ENCODE peak calls at places on chromosomes 11 and 22, in four cellular contexts. Q is suprapubic skin, F is dorsolateral prefrontal cortex, O is BE2C. V is an unnamed sample.

GRCh38 chr11:27716850-27717249 is 16.6 kb upstream of the BDNF start:
- DNase-seq in O (no peak), F (no peak), Q (no peak), V (no peak)

GRCh38 chr11:38425578-38425977 is 1827.5 kb upstream of the RAG2 start:
- DNase-seq in O (no peak), F (no peak), Q (no peak), V (no peak)

GRCh38 chr11:103812680-103813079 is 223.8 kb upstream of the DDI1 start:
- DNase-seq in Q (no peak), F (no peak), O (no peak), V (no peak)

GRCh38 chr22:33271390-33272161 is 213.4 kb upstream of the SYN3 start:
- DNase-seq in Q (no peak), O (no peak), F (peak; percentile 38), V (no peak)

GRCh38 chr11:125345706-125346561 is 150.1 kb downstream of the FEZ1 start:
- DNase-seq in Q (peak; percentile 88), O (peak; percentile 70), F (peak; percentile 88), V (no peak)

GRCh38 chr11:56764976-56765375 is 16.5 kb upstream of the OR9G4 start:
- DNase-seq in F (no peak), Q (no peak), O (no peak), V (no peak)

GRCh38 chr11:29389793-29390192 is 627.0 kb downstream of the KCNA4 start:
- DNase-seq in F (no peak), Q (no peak), O (no peak), V (no peak)

GRCh38 chr11:115974703-115975102 is 470.5 kb upstream of the CADM1 start:
- DNase-seq in Q (no peak), F (no peak), O (no peak), V (no peak)

GRCh38 chr22:35514366-35514765 is 26.3 kb upstream of the RASD2 start:
- DNase-seq in F (no peak), Q (no peak), O (no peak), V (no peak)

GRCh38 chr22:19194751-19195536 is 16.4 kb upstream of the SLC25A1 start:
- DNase-seq in O (no peak), F (peak; percentile 36), Q (no peak), V (no peak)

GRCh38 chr11:8810331-8811301 is 100.4 kb upstream of the AKIP1 start:
- DNase-seq in Q (peak; percentile 87), F (peak; percentile 78), O (peak; percentile 65), V (peak; percentile 84)

GRCh38 chr22:43993072-43993760 is 30.9 kb upstream of the PARVB start:
- DNase-seq in O (peak; percentile 71), Q (no peak), F (peak; percentile 57), V (no peak)

GRCh38 chr11:86737752-86738151 is 62.6 kb upstream of the PRSS23 start:
- DNase-seq in O (no peak), F (no peak), Q (no peak), V (no peak)

GRCh38 chr11:63762662-63763505 is 5.7 kb downstream of the ZFTA start:
- DNase-seq in F (no peak), O (peak; percentile 46), Q (no peak), V (no peak)

GRCh38 chr11:40170076-40170475 is 1289.4 kb downstream of the LRRC4C start:
- DNase-seq in F (no peak), Q (no peak), O (no peak), V (no peak)

GRCh38 chr11:1460396-1460795 is 26.2 kb downstream of the MOB2 start:
- DNase-seq in F (peak; percentile 49), Q (no peak), O (no peak), V (no peak)

GRCh38 chr22:30424471-30425326 is 869 bp upstream of the MTFP1 start:
- DNase-seq in F (no peak), O (no peak), Q (no peak), V (no peak)

GRCh38 chr11:6099577-6099976 is 7.9 kb upstream of the OR56B4 start:
- DNase-seq in F (no peak), Q (no peak), O (no peak), V (no peak)

GRCh38 chr11:112085822-112086421 is 634 bp downstream of the TIMM8B start:
- DNase-seq in O (peak; percentile 21), F (peak; percentile 30), Q (no peak), V (no peak)

GRCh38 chr11:70505761-70506657 is 107.7 kb downstream of the CTTN start:
- DNase-seq in F (no peak), O (peak; percentile 2), Q (no peak), V (peak; percentile 42)

GRCh38 chr11:83238111-83238510 is 44.6 kb downstream of the ANKRD42 start:
- DNase-seq in O (no peak), F (no peak), Q (no peak), V (no peak)

GRCh38 chr11:101014600-101015242 is 114.9 kb downstream of the PGR start:
- DNase-seq in Q (no peak), O (no peak), F (no peak), V (no peak)

GRCh38 chr11:101835465-101836063 is 79.2 kb upstream of the CEP126 start:
- DNase-seq in Q (no peak), O (no peak), F (no peak), V (no peak)

GRCh38 chr11:125373426-125374391 is 122.4 kb downstream of the FEZ1 start:
- DNase-seq in F (peak; percentile 63), O (no peak), Q (no peak), V (no peak)

GRCh38 chr11:123428221-123428631 is 1.8 kb upstream of the GRAMD1B start:
- DNase-seq in F (no peak), O (no peak), Q (no peak), V (no peak)

GRCh38 chr11:76248210-76248609 is 41.9 kb upstream of the WNT11 start:
- DNase-seq in Q (no peak), F (no peak), O (no peak), V (no peak)

DNA sequence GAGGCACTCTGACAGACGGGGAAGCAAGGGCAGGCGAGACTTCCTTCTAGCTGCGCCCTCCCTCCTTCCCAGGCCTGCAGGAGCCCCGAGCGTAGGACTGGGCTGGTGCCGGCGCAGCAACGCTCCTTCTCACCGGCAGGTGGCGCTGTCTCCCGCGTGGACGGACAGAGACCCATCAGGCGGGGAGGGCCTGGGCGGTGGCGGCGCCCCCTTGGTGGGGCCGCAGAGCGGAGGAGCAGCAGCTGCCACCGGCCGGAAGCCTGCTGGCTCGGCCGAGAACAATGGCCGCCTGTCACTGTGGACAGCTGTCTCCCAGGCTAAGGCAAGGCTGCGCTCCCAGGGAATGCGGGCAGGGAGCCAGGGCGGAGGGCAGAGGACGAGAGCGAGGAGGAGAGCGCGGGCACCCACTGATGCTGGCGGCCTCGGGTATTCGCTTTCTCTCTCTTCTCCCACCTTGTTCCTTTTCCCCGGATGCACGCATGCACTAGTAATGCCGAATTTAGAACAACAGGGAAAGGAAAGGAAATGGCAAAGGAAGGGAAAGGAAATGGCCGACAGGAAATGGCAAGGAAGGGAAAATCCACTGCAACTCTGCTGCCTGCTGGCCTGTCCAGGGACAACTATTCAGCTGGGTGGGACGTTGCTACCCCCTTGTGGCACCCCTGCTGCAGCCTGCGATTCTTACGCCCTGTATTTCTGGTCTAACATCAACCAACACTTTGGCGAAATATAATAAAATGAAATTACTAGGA is 14.4 kb downstream of the PPM1F start:
- DNase-seq in Q (peak; percentile 94), O (peak; percentile 92), F (peak; percentile 93), V (no peak)
- H3K4me3 ChIP-seq in Q (peak overlapping the region; percentile 54), O (peak overlapping the region; percentile 96), F (peak overlapping the region; percentile 64), V (peak overlapping the region; percentile 29)

GRCh38 chr22:29270475-29271271 is 2.6 kb downstream of the EWSR1 start:
- DNase-seq in F (no peak), O (no peak), Q (no peak), V (no peak)
- H3K4me3 ChIP-seq in F (peak overlapping the region; percentile 99), O (peak overlapping the region; percentile 97), Q (peak overlapping the region; percentile 80), V (peak overlapping the region; percentile 93)

GRCh38 chr11:92601048-92601447 is 368.4 kb upstream of the MTNR1B start:
- DNase-seq in O (no peak), F (no peak), Q (no peak), V (no peak)
- H3K4me3 ChIP-seq in O (no peak overlapping the region), F (no peak overlapping the region), Q (no peak overlapping the region), V (no peak overlapping the region)

DNA sequence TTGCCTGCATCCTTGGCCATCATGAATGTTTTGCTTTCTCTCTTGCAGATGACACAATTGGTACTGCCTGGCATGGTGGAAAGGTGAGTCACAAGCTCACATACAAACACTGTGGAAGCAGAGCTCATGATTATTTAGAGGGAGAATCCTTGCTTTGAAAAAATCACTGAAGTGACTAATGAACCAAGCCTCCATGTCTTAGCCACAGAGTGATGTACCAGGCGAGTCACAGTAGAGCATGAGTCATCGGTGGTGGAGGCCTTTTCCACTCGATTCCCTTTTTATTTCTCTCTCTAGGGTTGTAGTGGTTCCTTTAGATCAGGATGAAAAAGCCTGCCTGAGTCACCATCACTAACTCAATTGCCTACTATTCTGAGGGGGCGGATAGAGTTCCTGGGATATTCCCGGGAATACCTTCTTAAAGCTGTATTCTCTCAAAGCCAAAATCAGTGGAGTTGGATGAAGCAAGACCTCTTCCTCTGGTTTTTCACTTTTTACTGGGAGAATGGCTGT is 49.6 kb upstream of the ALKBH3 start:
- DNase-seq in Q (no peak), F (peak; percentile 65), O (peak; percentile 39), V (peak; percentile 87)
- H3K4me3 ChIP-seq in Q (no peak overlapping the region), F (no peak overlapping the region), O (no peak overlapping the region), V (no peak overlapping the region)

GRCh38 chr22:50312371-50312770 is 4.9 kb upstream of the PLXNB2 start:
- DNase-seq in F (no peak), Q (no peak), O (no peak), V (no peak)

GRCh38 chr22:50311606-50312351 is 4.3 kb upstream of the PLXNB2 start:
- DNase-seq in F (no peak), O (no peak), Q (no peak), V (no peak)

GRCh38 chr22:50310209-50310722 is 2.8 kb upstream of the PLXNB2 start:
- DNase-seq in F (no peak), O (no peak), Q (no peak), V (no peak)

GRCh38 chr22:50309601-50309991 is 2.1 kb upstream of the PLXNB2 start:
- DNase-seq in Q (no peak), O (peak; percentile 86), F (no peak), V (no peak)

DNA sequence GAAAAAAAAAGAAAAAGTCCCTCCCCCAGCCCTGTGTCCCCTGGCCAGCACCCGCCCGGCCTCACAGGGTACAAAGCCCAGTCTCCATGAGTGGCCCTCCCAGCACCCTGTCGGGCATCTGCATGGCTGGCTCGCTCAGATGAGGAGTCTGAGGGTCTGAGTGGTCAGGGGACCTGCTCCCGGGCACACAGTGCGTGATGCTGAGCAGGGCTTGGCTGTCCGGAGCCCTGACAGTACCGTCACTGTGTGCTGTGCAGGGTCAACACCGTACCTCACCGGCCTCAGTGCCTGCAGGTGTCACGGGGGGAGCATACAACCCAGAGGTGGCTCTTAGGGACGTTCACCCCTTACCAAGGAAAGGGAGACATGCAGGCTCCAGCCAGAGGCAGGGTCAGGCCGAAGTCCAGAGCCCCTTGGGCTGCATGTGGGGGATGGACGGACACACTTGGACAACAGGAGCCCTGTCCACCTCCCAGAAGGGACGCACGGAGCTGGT is 3.6 kb upstream of the PLXNB2 start:
- DNase-seq in O (no peak), F (no peak), Q (no peak), V (no peak)
- H3K4me3 ChIP-seq in O (no peak overlapping the region), F (no peak overlapping the region), Q (no peak overlapping the region), V (no peak overlapping the region)